ENCODE peak calls at places on chromosomes 4 and X, in five cellular contexts. M is NCI-H2171; Q is left cardiac atrium; F is activated naive CD4-positive, alpha-beta T cell treated with anti-CD3 and anti-CD28 coated beads for 36 hours; A is stomach. U is an unnamed sample.

GRCh38 chr4:153207561-153207960 is 3.3 kb downstream of the TRIM2 start:
- DNase-seq in M (no peak), Q (peak; percentile 61), F (no peak), A (peak; percentile 66), U (peak; percentile 63)

GRCh38 chrX:106862972-106863688 is 40.0 kb downstream of the RIPPLY1 start:
- DNase-seq in M (no peak), Q (no peak), F (peak; percentile 17), A (peak; percentile 35), U (peak; percentile 56)

GRCh38 chr4:10135252-10135651 is 18.7 kb upstream of the WDR1 start:
- DNase-seq in M (no peak), Q (no peak), F (no peak), A (no peak), U (no peak)

GRCh38 chr4:123545569-123546122 is 149.1 kb downstream of the SPRY1 start:
- DNase-seq in M (no peak), Q (no peak), F (no peak), A (no peak), U (peak; percentile 10)

GRCh38 chr4:113761682-113762060 is at the start of gene CAMK2D:
- DNase-seq in M (peak; percentile 61), Q (peak; percentile 82), F (peak; percentile 96), A (peak; percentile 86), U (peak; percentile 92)

GRCh38 chr4:132770776-132771175 is 378.3 kb upstream of the PCDH10 start:
- DNase-seq in M (no peak), Q (no peak), F (no peak), A (no peak), U (peak; percentile 75)

GRCh38 chr4:77193511-77194236 is 36.7 kb downstream of the CCNG2 start:
- DNase-seq in M (no peak), Q (peak; percentile 43), F (peak; percentile 83), A (peak; percentile 62), U (peak; percentile 88)

GRCh38 chrX:124232523-124233201 is 99.8 kb upstream of the TEX13D start:
- DNase-seq in M (no peak), Q (no peak), F (peak; percentile 80), A (no peak), U (peak; percentile 16)

GRCh38 chrX:133375558-133376340 is 39.5 kb downstream of the GPC4 start:
- DNase-seq in M (no peak), Q (peak; percentile 23), F (no peak), A (peak; percentile 40), U (no peak)

U was measured in mesendoderm.